ENCODE peak calls at places on chromosome 1, in four cellular contexts. M, L, F and Z are unnamed samples.

GRCh38 chr1:17167041-17167782 is 37.7 kb upstream of the PADI1 start:
- DNase-seq in M (no peak), L (no peak), F (no peak), Z (peak; percentile 46)

GRCh38 chr1:32273389-32274208 is 18.3 kb upstream of the HDAC1 start:
- DNase-seq in M (peak; percentile 63), L (no peak), F (peak; percentile 77), Z (peak; percentile 78)

GRCh38 chr1:45833361-45833760 is 29.9 kb downstream of the MAST2 start:
- DNase-seq in M (no peak), L (no peak), F (no peak), Z (no peak)

GRCh38 chr1:74913978-74914377 is 181.0 kb downstream of the TYW3 start:
- DNase-seq in M (no peak), L (no peak), F (no peak), Z (no peak)

GRCh38 chr1:172658871-172659453 is at the start of gene FASLG:
- DNase-seq in M (no peak), L (no peak), F (no peak), Z (no peak)

GRCh38 chr1:202016022-202016624 is 5.7 kb downstream of the ELF3 start:
- DNase-seq in M (no peak), L (no peak), F (no peak), Z (no peak)

GRCh38 chr1:236858203-236858602 is 63.1 kb downstream of the MTR start:
- DNase-seq in M (no peak), L (no peak), F (no peak), Z (no peak)

GRCh38 chr1:3230553-3230952 is 161.6 kb downstream of the PRDM16 start:
- DNase-seq in M (no peak), L (no peak), F (no peak), Z (no peak)

GRCh38 chr1:212686591-212686990 is 13.0 kb downstream of the BATF3 start:
- DNase-seq in M (no peak), L (no peak), F (no peak), Z (no peak)

GRCh38 chr1:224081604-224082003 is 32.3 kb upstream of the FBXO28 start:
- DNase-seq in M (no peak), L (no peak), F (no peak), Z (no peak)

GRCh38 chr1:224076407-224076806 is 37.5 kb upstream of the FBXO28 start:
- DNase-seq in M (no peak), L (no peak), F (no peak), Z (no peak)

GRCh38 chr1:224084867-224085266 is 29.0 kb upstream of the FBXO28 start:
- DNase-seq in M (no peak), L (no peak), F (no peak), Z (no peak)

GRCh38 chr1:224082146-224082545 is 31.8 kb upstream of the FBXO28 start:
- DNase-seq in M (no peak), L (no peak), F (no peak), Z (peak; percentile 27)

GRCh38 chr1:224080082-224080774 is 33.7 kb upstream of the FBXO28 start:
- DNase-seq in M (no peak), L (no peak), F (no peak), Z (no peak)
- H3K9ac ChIP-seq in M (no peak overlapping the region), L (no peak overlapping the region), F (no peak overlapping the region), Z (no peak overlapping the region)

GRCh38 chr1:30336550-30337426 is 386.6 kb downstream of the MATN1 start:
- DNase-seq in M (no peak), L (no peak), F (no peak), Z (no peak)
- TF ChIP-seq ZNF274 in M (no peak), L (no peak), F (no peak), Z (no peak)

DNA sequence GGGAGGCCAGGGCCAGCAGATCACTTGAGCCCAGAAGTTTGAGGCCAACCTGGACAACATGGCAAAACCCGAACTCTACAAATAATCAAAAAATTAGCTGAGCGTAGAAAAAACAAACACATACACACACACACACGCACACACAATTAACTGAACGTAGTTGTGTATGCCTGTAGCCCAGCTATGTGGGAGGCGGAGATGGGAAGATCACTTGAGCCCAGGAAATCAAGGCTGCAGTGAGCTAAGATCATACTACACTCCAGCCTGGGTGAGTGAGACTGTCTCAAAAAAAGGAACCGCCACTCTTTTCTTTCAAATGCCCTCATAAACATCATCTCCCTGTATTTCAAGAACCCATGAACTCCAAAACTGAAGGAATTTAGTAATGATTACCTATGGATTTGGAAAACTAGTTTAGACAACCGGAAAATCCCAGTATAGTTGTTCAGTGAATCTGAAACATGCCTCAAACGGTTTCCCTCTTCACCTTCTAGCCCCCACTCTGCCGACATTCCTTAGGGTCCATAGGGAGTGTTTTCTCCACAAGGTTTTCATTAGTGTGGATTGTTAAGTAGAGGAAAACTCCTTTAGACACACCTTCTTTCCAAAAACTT is 4.5 kb downstream of the TXNIP start:
- DNase-seq in M (no peak), L (no peak), F (no peak), Z (no peak)
- TF ChIP-seq SUZ12 in M (no peak), L (no peak), F (no peak), Z (no peak)

DNA sequence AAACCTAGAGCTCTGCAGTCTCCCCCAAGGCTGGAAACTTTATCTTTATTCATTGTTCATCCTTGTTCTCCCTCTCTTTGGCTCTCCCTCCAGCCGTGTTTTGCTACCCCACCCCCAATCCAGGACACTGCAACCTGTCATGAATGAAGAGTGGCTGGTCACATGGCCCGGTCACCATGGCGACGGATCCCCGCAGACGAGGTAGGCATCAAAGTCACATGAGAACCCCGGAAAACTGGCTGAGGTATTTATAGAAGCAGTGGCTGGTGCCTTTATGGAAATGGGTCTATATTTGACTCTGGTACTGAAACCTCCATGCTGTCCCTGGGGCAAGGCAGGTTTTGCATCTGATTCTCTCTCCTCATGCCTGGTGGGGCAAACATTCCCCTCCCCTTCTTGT is 13.4 kb upstream of the SLC6A17 start:
- DNase-seq in M (peak; percentile 4), L (no peak), F (no peak), Z (peak; percentile 76)
- H3K9ac ChIP-seq in M (no peak overlapping the region), L (no peak overlapping the region), F (no peak overlapping the region), Z (no peak overlapping the region)

GRCh38 chr1:165313906-165314305 is 42.6 kb downstream of the LMX1A start:
- DNase-seq in M (no peak), L (no peak), F (no peak), Z (no peak)
- TF ChIP-seq ZNF274 in M (no peak), L (no peak), F (no peak), Z (no peak)

DNA sequence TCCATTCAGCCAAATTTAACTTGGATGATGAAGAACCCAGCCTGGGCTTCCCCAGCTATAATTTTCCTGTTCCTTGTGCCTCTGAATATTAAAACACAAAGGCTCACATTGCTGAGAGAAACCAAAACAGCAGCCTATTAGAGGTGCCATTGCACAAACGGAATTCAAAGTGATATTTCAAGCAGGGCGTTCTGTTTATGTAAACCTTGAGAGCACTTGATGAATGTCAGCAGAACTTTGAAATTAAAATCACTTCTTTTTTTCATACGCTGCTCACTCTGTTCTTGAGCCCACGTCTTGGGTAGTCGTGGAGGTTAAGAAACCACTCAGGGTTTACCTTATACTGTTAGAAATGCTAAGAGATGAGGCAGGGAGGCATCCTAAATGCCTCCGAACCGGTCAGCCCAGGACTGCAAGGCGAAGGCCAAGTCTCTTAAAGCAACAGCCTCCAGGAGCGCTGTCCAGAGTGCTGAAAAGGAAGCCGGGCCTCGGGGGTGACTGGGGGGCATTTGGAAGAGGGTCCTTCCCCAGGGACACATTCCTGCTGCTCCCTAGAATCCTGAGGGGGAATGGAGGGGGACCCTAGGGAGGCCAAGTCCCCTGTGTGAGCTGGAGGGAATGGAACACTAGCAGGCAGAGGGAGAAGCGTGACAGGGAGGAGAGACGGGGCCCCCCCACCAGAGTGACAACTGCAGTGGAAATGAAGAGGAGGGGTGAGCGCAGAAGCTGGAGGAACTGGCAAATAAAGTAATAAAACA is 154.8 kb upstream of the VAMP3 start:
- DNase-seq in M (peak; percentile 5), L (no peak), F (no peak), Z (peak; percentile 36)
- TF ChIP-seq SUZ12 in M (no peak), L (no peak), F (no peak), Z (no peak)

DNA sequence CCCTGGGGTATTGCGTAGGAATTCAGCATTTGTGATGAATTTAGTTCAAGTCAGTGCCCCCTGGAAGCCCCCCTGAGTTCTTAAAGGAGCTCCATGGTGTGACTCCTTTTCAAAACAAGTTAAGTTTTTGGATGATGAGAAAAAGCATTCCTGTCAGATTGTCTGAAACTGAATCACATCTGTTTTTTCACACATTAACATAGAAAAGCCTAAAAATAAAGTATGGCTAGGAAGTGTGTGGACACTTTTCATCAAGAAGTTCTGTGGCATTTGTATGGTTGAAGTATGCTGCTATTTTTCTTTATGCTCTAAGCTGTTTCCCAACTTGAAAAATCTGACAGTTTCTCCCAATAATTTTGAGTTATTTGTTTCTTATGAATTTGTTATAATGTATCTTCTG is 33.7 kb downstream of the PRDM2 start:
- DNase-seq in M (no peak), L (no peak), F (no peak), Z (no peak)
- H3K9ac ChIP-seq in M (no peak overlapping the region), L (no peak overlapping the region), F (no peak overlapping the region), Z (no peak overlapping the region)